ENCODE peak calls at places on chromosomes 16 and 17, in four cellular contexts. J is neuronal stem cell, X is H1, W is mesenchymal stem cell. I is an unnamed sample.

GRCh38 chr16:22787456-22788189 is 26.3 kb upstream of the HS3ST2 start:
- DNase-seq in J (no peak), W (no peak), X (no peak), I (no peak)

GRCh38 chr17:7818026-7818425 is 16.0 kb upstream of the KDM6B start:
- DNase-seq in W (no peak), X (no peak), J (no peak), I (no peak)

GRCh38 chr16:68284847-68285246 is 20.5 kb downstream of the SLC7A6 start:
- DNase-seq in W (no peak), X (no peak), J (no peak), I (no peak)

GRCh38 chr16:69243479-69243878 is 56.5 kb downstream of the SNTB2 start:
- DNase-seq in W (no peak), J (no peak), X (no peak), I (no peak)

GRCh38 chr17:16470302-16470701 is 21.7 kb downstream of the LRRC75A start:
- DNase-seq in X (no peak), J (no peak), W (no peak), I (no peak)

GRCh38 chr17:7173687-7174602 is 5.2 kb downstream of the ASGR1 start:
- DNase-seq in X (peak), J (peak), W (peak), I (peak)

GRCh38 chr17:17778308-17779014 is 58.3 kb downstream of the SREBF1 start:
- DNase-seq in X (no peak), W (peak), J (no peak), I (no peak)

GRCh38 chr16:80009971-80010659 is 409.6 kb upstream of the MAF start:
- DNase-seq in X (no peak), J (no peak), W (peak), I (no peak)

GRCh38 chr17:79926002-79926307 is 86.7 kb upstream of the CBX4 start:
- DNase-seq in W (no peak), J (no peak), X (no peak), I (no peak)

GRCh38 chr17:38908676-38909181 is 16.7 kb upstream of the LASP1NB start:
- DNase-seq in W (no peak), J (no peak), X (no peak), I (no peak)

GRCh38 chr16:10729649-10730048 is 14.0 kb upstream of the NUBP1 start:
- DNase-seq in J (no peak), X (no peak), W (no peak), I (peak)

GRCh38 chr17:44556854-44557606 is at the start of gene FZD2:
- DNase-seq in X (peak), W (peak), J (peak), I (peak)

GRCh38 chr17:306536-307294 is 45.9 kb downstream of the RPH3AL start:
- DNase-seq in J (no peak), W (no peak), X (no peak), I (no peak)

GRCh38 chr16:30775381-30776099 is 11.5 kb downstream of the ZNF629 start:
- DNase-seq in W (peak), X (peak), J (peak), I (peak)

GRCh38 chr17:75814900-75815373 is 29.3 kb downstream of the UNC13D start:
- DNase-seq in J (no peak), W (peak), X (no peak), I (peak)

GRCh38 chr17:2056221-2057129 is 1.6 kb downstream of the HIC1 start:
- DNase-seq in J (no peak), W (peak), X (peak), I (peak)

GRCh38 chr16:11630230-11631056 is 37.8 kb upstream of the SNN start:
- DNase-seq in W (no peak), X (no peak), J (no peak), I (no peak)

GRCh38 chr16:1311738-1312458 is 2.5 kb downstream of the UBE2I start:
- DNase-seq in J (no peak), W (no peak), X (no peak), I (no peak)

GRCh38 chr16:74296465-74297295 is at the start of gene PSMD7:
- DNase-seq in X (peak), W (peak), J (peak), I (peak)

GRCh38 chr16:497258-497657 is 30.3 kb upstream of the CAPN15 start:
- DNase-seq in W (no peak), J (no peak), X (no peak), I (no peak)

GRCh38 chr16:86343111-86343642 is 167.2 kb upstream of the FOXF1 start:
- DNase-seq in J (no peak), X (no peak), W (peak), I (no peak)

GRCh38 chr17:62750502-62751349 is 57.4 kb downstream of the MARCHF10 start:
- DNase-seq in W (no peak), J (no peak), X (peak), I (no peak)

GRCh38 chr16:65202461-65202860 is 80.6 kb upstream of the CDH11 start:
- DNase-seq in X (no peak), J (no peak), W (peak), I (no peak)

GRCh38 chr17:15444805-15445204 is 22.6 kb downstream of the CDRT4 start:
- DNase-seq in X (no peak), W (peak), J (no peak), I (peak)

GRCh38 chr17:9648521-9649110 is 3.3 kb downstream of the USP43 start:
- DNase-seq in W (peak), J (no peak), X (no peak), I (peak)

GRCh38 chr17:80968602-80969029 is 23.0 kb upstream of the CHMP6 start:
- DNase-seq in W (no peak), J (no peak), X (no peak), I (no peak)

GRCh38 chr17:1232786-1233185 is 37.5 kb upstream of the BHLHA9 start:
- DNase-seq in W (peak), J (no peak), X (no peak), I (no peak)

GRCh38 chr17:28372203-28372944 is 880 bp downstream of the SARM1 start:
- DNase-seq in X (no peak), J (no peak), W (peak), I (no peak)

GRCh38 chr17:55747209-55747608 is 3.6 kb upstream of the PCTP start:
- DNase-seq in W (no peak), X (no peak), J (no peak), I (no peak)

GRCh38 chr17:1241904-1242303 is 28.3 kb upstream of the BHLHA9 start:
- DNase-seq in X (no peak), W (no peak), J (no peak), I (no peak)

GRCh38 chr17:17125136-17126084 is 80.7 kb downstream of the PLD6 start:
- DNase-seq in J (no peak), X (no peak), W (no peak), I (no peak)

GRCh38 chr17:82865274-82865673 is 25.5 kb upstream of the ZNF750 start:
- DNase-seq in W (no peak), X (no peak), J (no peak), I (no peak)

GRCh38 chr17:82867763-82868325 is 28.0 kb upstream of the ZNF750 start:
- DNase-seq in W (no peak), J (no peak), X (no peak), I (no peak)

GRCh38 chr17:82865996-82866395 is 26.2 kb upstream of the ZNF750 start:
- DNase-seq in X (no peak), W (no peak), J (no peak), I (no peak)

GRCh38 chr17:82864721-82865240 is 25.0 kb upstream of the ZNF750 start:
- DNase-seq in W (no peak), J (no peak), X (no peak), I (peak)

GRCh38 chr17:82866521-82867214 is 26.8 kb upstream of the ZNF750 start:
- DNase-seq in J (no peak), W (peak), X (no peak), I (no peak)
- H2BK12ac ChIP-seq in J (no peak), W (peak), X (no peak), I (peak)

DNA sequence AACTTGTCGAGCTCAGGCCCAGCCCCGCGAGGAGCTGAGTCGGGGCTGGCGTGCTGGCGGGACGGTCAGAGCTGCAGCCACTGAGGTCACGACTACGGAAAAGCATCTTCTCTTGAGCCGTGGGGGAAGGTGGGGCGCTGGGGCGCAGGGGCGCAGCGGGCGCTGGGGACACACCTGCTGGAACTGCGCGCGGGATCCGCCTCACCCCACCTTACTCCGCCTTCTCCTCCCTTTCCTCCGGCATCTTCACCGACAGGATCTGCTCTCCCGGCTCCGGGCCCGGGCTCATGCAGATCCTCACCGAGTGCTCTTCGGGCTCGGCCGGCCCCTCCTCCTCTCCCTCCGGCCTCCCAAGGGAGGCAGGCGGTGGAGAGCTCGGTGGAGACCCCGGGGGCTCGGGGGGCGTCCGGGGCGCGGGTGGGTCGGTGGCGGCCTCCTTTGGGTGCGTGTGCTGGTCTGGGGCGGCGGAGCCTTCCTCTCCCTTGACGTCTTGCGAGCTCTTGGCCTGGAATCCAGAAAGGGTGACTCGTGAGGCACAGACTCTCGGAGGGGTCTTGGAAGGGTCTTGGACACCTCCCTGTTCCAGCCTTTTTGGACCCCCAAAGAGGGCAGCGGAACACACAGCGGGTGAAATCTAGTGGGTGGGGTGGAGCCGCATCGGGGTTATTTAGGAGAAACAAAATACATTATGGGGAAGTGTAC is 81.8 kb upstream of the KIFC3 start:
- DNase-seq in J (no peak), W (no peak), X (peak), I (no peak)
- H2BK12ac ChIP-seq in J (no peak), W (no peak), X (peak), I (no peak)

DNA sequence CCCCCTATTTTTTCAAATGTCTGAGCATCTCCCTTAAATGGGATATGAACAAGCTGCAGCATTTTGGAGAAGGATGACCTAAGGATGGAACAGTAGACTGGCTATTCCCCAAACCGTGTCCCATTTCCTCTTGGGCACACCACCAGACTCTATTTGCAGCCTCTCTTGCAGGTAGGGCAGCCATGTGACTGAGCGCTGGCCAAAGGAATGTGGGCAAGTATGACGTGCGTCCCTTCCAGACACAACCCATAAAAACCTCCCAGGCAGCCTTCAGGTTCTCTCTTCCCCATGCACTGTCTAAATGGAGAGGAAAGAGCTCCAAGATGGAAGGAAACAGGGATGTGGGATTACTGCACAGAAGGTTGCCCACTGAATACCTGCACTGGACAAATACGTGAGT is 149.7 kb downstream of the CCT6B start:
- DNase-seq in J (no peak), W (no peak), X (no peak), I (no peak)
- H2BK12ac ChIP-seq in J (no peak), W (no peak), X (no peak), I (no peak)

DNA sequence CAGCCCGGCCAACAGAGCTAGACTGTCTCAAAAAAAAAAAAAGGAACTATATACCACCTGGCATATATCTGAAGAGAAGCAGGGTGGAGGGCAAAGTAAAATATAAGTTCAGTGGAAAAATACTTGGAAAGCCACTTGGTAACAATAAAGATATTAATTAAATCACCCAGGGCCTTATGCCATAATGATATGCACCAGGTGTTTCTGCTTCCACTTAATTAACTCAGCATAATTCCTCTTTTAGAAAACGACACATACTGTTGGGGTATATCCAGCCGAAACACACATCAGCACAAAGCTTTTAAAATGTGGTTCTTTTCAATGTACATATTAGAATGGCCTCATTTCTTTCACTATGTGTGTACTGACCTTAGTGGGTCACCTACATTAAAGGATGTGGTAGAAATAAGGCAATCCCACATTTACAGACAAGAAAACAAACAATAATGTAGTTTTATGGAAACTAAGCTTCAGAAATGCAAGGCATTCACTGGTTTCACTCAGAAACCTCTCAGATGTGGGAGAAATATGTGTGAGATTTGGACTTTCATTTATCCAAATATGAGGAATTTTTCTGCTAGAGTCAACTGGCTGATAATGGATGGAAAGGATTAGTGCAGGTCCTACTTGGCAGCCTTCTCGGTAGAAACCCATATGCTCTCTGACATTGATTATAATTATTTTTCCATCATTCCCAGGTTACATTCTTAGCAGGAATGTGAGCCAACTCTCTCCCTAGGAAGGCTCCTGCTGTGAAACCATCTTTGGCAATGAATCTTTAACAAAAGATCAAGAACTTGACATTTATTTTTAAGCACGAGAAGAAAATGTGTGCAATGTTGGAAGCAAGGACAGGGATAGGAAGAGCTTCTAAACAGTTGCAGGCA is 66.7 kb upstream of the DHX40 start:
- DNase-seq in W (no peak), J (no peak), X (no peak), I (no peak)
- H2BK12ac ChIP-seq in W (no peak), J (no peak), X (no peak), I (no peak)

GRCh38 chr17:30956764-30957374 is 14.0 kb upstream of the RNF135 start:
- DNase-seq in X (no peak), J (no peak), W (peak), I (no peak)
- H2BK12ac ChIP-seq in X (no peak), J (no peak), W (no peak), I (peak)

I was measured in trophoblast cell.